ENCODE peak calls at places on chromosomes 12 and 14, in six cellular contexts. W is stomach, H is testis, C is HCT116, P is right lobe of liver, T is tibial nerve. M is an unnamed sample.

GRCh38 chr12:122834229-122834920 is 882 bp upstream of the HIP1R start:
- DNase-seq in H (peak; percentile 58), C (peak; percentile 35), T (no peak), W (peak; percentile 64), P (no peak), M (peak; percentile 48)

GRCh38 chr12:49941556-49942511 is 8.7 kb upstream of the AQP2 start:
- DNase-seq in H (no peak), T (no peak), P (no peak), C (no peak), W (no peak), M (no peak)

GRCh38 chr12:23204933-23205778 is 580.2 kb downstream of the ETNK1 start:
- DNase-seq in T (no peak), H (peak; percentile 36), P (no peak), C (peak; percentile 6), W (no peak), M (peak; percentile 33)

GRCh38 chr12:18383203-18383602 is 121.9 kb downstream of the PIK3C2G start:
- DNase-seq in P (no peak), T (no peak), H (no peak), C (no peak), W (no peak), M (no peak)

GRCh38 chr12:126534495-126534894 is 1469.3 kb downstream of the AACS start:
- DNase-seq in T (no peak), C (no peak), H (no peak), P (no peak), W (no peak), M (no peak)

GRCh38 chr12:113873741-113874140 is 92.4 kb downstream of the RBM19 start:
- DNase-seq in W (no peak), H (no peak), T (no peak), P (no peak), C (no peak), M (no peak)

GRCh38 chr12:123591702-123592481 is 7.5 kb downstream of the TMED2 start:
- DNase-seq in P (no peak), H (no peak), C (no peak), T (no peak), W (no peak), M (no peak)

GRCh38 chr12:53748072-53748840 is 3.5 kb downstream of the CISTR start:
- DNase-seq in T (no peak), H (no peak), W (no peak), C (no peak), P (no peak), M (no peak)

GRCh38 chr14:49879683-49880204 is 13.1 kb upstream of the ARF6 start:
- DNase-seq in H (peak; percentile 54), P (no peak), W (peak; percentile 51), T (no peak), C (peak; percentile 95), M (peak; percentile 53)

GRCh38 chr14:54625158-54625557 is 58.2 kb downstream of the SAMD4A start:
- DNase-seq in H (no peak), W (no peak), T (no peak), P (no peak), C (no peak), M (no peak)

GRCh38 chr14:73887704-73888459 is 1.2 kb downstream of the ZNF410 start:
- DNase-seq in H (no peak), C (no peak), W (no peak), T (no peak), P (no peak), M (no peak)

GRCh38 chr12:131030472-131031328 is 77.0 kb downstream of the ADGRD1 start:
- DNase-seq in W (no peak), T (no peak), P (no peak), C (no peak), H (no peak), M (no peak)

GRCh38 chr12:113138826-113139225 is 3.3 kb upstream of the RASAL1 start:
- DNase-seq in T (no peak), P (no peak), C (no peak), H (no peak), W (no peak), M (no peak)

GRCh38 chr12:50927766-50928224 is 24.5 kb upstream of the HIGD1C start:
- DNase-seq in H (no peak), W (no peak), T (no peak), P (no peak), C (no peak), M (no peak)

GRCh38 chr14:86604546-86604945 is 1074.6 kb downstream of the FLRT2 start:
- DNase-seq in T (no peak), C (no peak), W (no peak), H (no peak), P (no peak), M (no peak)

GRCh38 chr12:106239241-106239950 is 8.4 kb downstream of the CKAP4 start:
- DNase-seq in P (no peak), C (no peak), W (no peak), H (no peak), T (no peak), M (no peak)

GRCh38 chr14:67441672-67442071 is 29.7 kb upstream of the PLEK2 start:
- DNase-seq in W (no peak), P (no peak), T (no peak), C (no peak), H (no peak), M (no peak)
- H3K4me1 ChIP-seq in W (no peaks in the 10 kb centered on the region), P (no peaks in the 10 kb centered on the region), T (peaks cover 4% of the 10 kb centered on the region), C (no peaks in the 10 kb centered on the region), H (peaks cover 8% of the 10 kb centered on the region), M (peaks cover 54% of the 10 kb centered on the region)

DNA sequence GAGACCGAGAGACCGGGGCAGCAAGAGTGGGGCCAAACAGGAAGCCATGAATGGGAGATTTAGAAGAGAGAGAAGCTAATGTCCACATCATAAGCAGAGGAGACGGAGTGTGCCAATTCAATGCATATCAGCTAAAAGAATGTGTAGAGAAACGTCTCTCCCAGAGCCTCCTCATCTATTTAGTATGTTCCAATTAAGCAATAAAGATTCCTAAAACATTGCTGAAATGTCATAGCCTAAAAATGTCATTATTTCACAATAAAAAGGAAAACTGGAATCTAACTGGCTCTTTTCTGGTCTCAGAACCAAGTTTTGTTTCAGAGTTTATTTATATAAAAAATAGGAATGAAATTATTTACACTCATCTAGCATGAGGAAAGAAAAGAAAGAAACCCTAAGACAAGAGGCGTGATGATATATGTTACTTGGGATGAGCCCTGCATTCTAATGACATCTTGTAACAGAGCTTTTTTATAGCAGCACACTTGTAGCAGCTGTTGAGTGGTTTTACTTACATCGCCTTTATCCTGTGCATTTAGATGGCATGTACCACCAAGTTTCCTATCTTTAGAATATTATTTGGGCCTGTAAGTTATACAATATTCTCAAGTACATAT is 266.3 kb upstream of the PRKD1 start:
- DNase-seq in W (no peak), P (no peak), H (no peak), C (no peak), T (no peak), M (no peak)
- TF ChIP-seq POLR2A in W (no peak), P (no peak), H (no peak), C (no peak), T (no peak), M (no peak)

DNA sequence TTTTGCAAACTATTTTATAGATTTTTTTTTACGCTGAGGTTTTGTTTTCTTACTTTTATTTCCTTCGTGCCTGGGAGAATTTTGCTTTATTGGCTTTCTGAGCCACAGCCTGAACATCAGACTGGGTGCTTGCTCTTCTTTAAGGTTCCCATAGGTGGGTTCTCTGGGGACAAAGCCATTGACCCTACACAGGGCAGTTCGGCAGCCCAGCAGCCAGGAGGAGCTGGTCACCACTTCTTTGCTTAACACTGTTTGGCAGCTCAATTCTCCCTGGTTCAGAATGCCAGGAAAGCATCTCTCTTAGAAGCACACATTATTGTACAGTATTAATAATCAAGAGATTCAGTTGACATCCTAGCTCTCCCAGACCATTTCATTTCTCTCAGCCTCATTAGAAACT is 140.8 kb upstream of the NEDD1 start:
- DNase-seq in C (no peak), W (no peak), H (no peak), P (no peak), T (no peak), M (no peak)
- TF ChIP-seq CTCF in C (peak; percentile 19), W (no peak), H (no peak), P (no peak), T (no peak), M (no peak)

GRCh38 chr14:68513838-68514610 is 278.8 kb downstream of the ZFP36L1 start:
- DNase-seq in H (no peak), W (no peak), C (no peak), P (no peak), T (no peak), M (no peak)
- H3K4me1 ChIP-seq in H (peaks cover 23% of the 10 kb centered on the region), W (peaks cover 43% of the 10 kb centered on the region), C (peaks cover 36% of the 10 kb centered on the region), P (peaks cover 7% of the 10 kb centered on the region), T (peaks cover 40% of the 10 kb centered on the region), M (peaks cover 65% of the 10 kb centered on the region)

GRCh38 chr12:108514973-108515814 is at the start of gene FICD:
- DNase-seq in P (peak; percentile 100), W (peak; percentile 100), H (peak; percentile 100), T (peak; percentile 99), C (peak; percentile 96), M (peak; percentile 100)
- TF ChIP-seq POLR2A in P (peak; percentile 51), W (no peak), H (no peak), T (peak; percentile 23), C (no peak), M (peak; percentile 76)

DNA sequence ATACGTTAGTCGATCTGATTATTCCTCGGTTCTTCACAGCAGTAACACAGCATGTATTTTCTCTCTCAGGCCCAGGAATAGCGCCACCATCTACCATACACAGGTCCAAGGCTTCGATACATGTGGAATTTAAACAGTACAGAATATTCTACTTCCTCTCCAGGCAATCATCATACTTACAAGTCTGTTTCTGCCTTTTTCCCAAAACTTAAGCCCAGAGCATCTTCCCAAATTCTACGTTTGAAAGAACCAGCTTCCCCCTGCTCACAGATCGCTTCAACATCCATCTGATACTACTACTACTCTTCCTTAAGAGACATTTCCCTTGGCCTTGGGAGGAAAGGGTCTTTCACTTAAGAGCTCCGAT is 626 bp downstream of the TXNDC16 start:
- DNase-seq in T (no peak), H (peak; percentile 47), W (no peak), P (no peak), C (no peak), M (no peak)
- TF ChIP-seq CTCF in T (no peak), H (no peak), W (no peak), P (no peak), C (peak; percentile 26), M (no peak)

GRCh38 chr12:1574863-1575254 is 19.5 kb downstream of the FBXL14 start:
- DNase-seq in T (no peak), H (no peak), W (no peak), C (no peak), P (no peak), M (no peak)
- H3K4me1 ChIP-seq in T (peaks cover 11% of the 10 kb centered on the region), H (peaks cover 33% of the 10 kb centered on the region), W (peaks cover 25% of the 10 kb centered on the region), C (no peaks in the 10 kb centered on the region), P (peaks cover 16% of the 10 kb centered on the region), M (peaks cover 25% of the 10 kb centered on the region)

GRCh38 chr14:32939254-32940065 is 781 bp downstream of the NPAS3 start:
- DNase-seq in C (no peak), W (peak; percentile 68), T (peak; percentile 55), H (peak; percentile 87), P (peak; percentile 69), M (peak; percentile 80)
- TF ChIP-seq POLR2A in C (no peak), W (no peak), T (peak; percentile 20), H (no peak), P (no peak), M (peak; percentile 58)